ENCODE peak calls at places on chromosomes 3 and 15, in six cellular contexts. One of them, this sample, is unnamed.

GRCh38 chr3:188133219-188133618 is 20.7 kb upstream of the LPP start:
- DNase-seq in mesendoderm: no peak
- DNase-seq in neuronal stem cell: no peak
- DNase-seq in IMR-90: peak
- DNase-seq in H1: no peak
- DNase-seq in H9: no peak
- DNase-seq in this sample: no peak

GRCh38 chr15:37973856-37974255 is 39.4 kb downstream of the TMCO5A start:
- DNase-seq in mesendoderm: no peak
- DNase-seq in neuronal stem cell: no peak
- DNase-seq in IMR-90: peak
- DNase-seq in H1: no peak
- DNase-seq in H9: no peak
- DNase-seq in this sample: no peak

GRCh38 chr15:66838671-66839239 is 136.7 kb downstream of the SMAD6 start:
- DNase-seq in mesendoderm: peak
- DNase-seq in neuronal stem cell: no peak
- DNase-seq in IMR-90: peak
- DNase-seq in H1: no peak
- DNase-seq in H9: no peak
- DNase-seq in this sample: peak

GRCh38 chr3:46422617-46423016 is 15.6 kb downstream of the CCRL2 start:
- DNase-seq in mesendoderm: no peak
- DNase-seq in neuronal stem cell: no peak
- DNase-seq in IMR-90: peak
- DNase-seq in H1: no peak
- DNase-seq in H9: no peak
- DNase-seq in this sample: peak

GRCh38 chr3:98969295-98969694 is 67.8 kb upstream of the DCBLD2 start:
- DNase-seq in mesendoderm: no peak
- DNase-seq in neuronal stem cell: no peak
- DNase-seq in IMR-90: no peak
- DNase-seq in H1: no peak
- DNase-seq in H9: no peak
- DNase-seq in this sample: no peak

GRCh38 chr15:36612063-36612788 is 32.8 kb downstream of the CDIN1 start:
- DNase-seq in mesendoderm: peak
- DNase-seq in neuronal stem cell: no peak
- DNase-seq in IMR-90: peak
- DNase-seq in H1: no peak
- DNase-seq in H9: no peak
- DNase-seq in this sample: peak

GRCh38 chr15:101600024-101600423 is 52.2 kb downstream of the TM2D3 start:
- DNase-seq in mesendoderm: peak
- DNase-seq in neuronal stem cell: no peak
- DNase-seq in IMR-90: no peak
- DNase-seq in H1: no peak
- DNase-seq in H9: no peak
- DNase-seq in this sample: no peak

GRCh38 chr3:123089611-123090301 is 22.9 kb downstream of the PDIA5 start:
- DNase-seq in mesendoderm: no peak
- DNase-seq in neuronal stem cell: no peak
- DNase-seq in IMR-90: no peak
- DNase-seq in H1: no peak
- DNase-seq in H9: no peak
- DNase-seq in this sample: no peak

GRCh38 chr3:94063497-94064119 is 747 bp downstream of the NSUN3 start:
- DNase-seq in mesendoderm: no peak
- DNase-seq in neuronal stem cell: no peak
- DNase-seq in IMR-90: peak
- DNase-seq in H1: no peak
- DNase-seq in H9: no peak
- DNase-seq in this sample: no peak

GRCh38 chr15:82710926-82711490 is 1.3 kb upstream of the AP3B2 start:
- DNase-seq in mesendoderm: no peak
- DNase-seq in neuronal stem cell: no peak
- DNase-seq in IMR-90: no peak
- DNase-seq in H1: no peak
- DNase-seq in H9: no peak
- DNase-seq in this sample: no peak

GRCh38 chr15:82712036-82712435 is 2.4 kb upstream of the AP3B2 start:
- DNase-seq in mesendoderm: no peak
- DNase-seq in neuronal stem cell: no peak
- DNase-seq in IMR-90: no peak
- DNase-seq in H1: no peak
- DNase-seq in H9: no peak
- DNase-seq in this sample: no peak

GRCh38 chr15:82709421-82710207 is at the start of gene AP3B2:
- DNase-seq in mesendoderm: peak
- DNase-seq in neuronal stem cell: peak
- DNase-seq in IMR-90: peak
- DNase-seq in H1: peak
- DNase-seq in H9: peak
- DNase-seq in this sample: peak

GRCh38 chr15:82709081-82709420 is 624 bp downstream of the AP3B2 start:
- DNase-seq in mesendoderm: peak
- DNase-seq in neuronal stem cell: no peak
- DNase-seq in IMR-90: no peak
- DNase-seq in H1: no peak
- DNase-seq in H9: peak
- DNase-seq in this sample: no peak

GRCh38 chr15:82710208-82710555 is 507 bp upstream of the AP3B2 start:
- DNase-seq in mesendoderm: peak
- DNase-seq in neuronal stem cell: no peak
- DNase-seq in IMR-90: no peak
- DNase-seq in H1: no peak
- DNase-seq in H9: no peak
- DNase-seq in this sample: no peak
- H2BK120ac ChIP-seq in mesendoderm: no peak
- H2BK120ac ChIP-seq in neuronal stem cell: no peak
- H2BK120ac ChIP-seq in IMR-90: no peak
- H2BK120ac ChIP-seq in H1: no peak
- H2BK120ac ChIP-seq in H9: no peak
- H2BK120ac ChIP-seq in this sample: peak

DNA sequence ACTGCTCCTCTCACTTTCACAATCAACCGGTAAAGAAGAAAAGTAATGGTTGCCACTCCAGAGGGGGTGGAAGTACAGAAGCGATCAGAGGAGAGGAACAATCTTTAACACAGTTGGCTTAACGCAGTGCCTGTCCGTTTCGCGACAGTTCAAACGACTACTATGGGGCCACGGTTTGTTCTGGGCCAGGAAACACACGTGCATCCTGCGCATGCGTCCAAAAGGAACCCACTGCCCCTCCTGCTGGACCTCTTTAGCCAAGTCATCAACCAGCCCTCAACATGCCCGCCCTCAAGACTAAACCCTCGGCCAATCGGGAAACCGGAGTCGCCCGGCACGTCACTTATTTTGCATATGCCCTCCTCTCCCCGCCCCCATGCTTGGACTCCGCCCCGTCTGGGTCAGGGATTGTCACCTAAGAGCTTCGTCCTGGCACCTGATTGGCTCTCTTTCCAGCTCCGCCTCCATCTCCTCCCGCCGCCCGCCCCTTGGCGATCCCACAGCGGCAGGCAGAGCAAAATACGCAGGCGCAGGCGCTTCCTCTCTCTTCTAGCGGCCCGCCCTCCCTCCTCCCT is 345 bp upstream of the CDV3 start:
- DNase-seq in mesendoderm: peak
- DNase-seq in neuronal stem cell: peak
- DNase-seq in IMR-90: peak
- DNase-seq in H1: peak
- DNase-seq in H9: peak
- DNase-seq in this sample: peak
- H2BK120ac ChIP-seq in mesendoderm: no peak
- H2BK120ac ChIP-seq in neuronal stem cell: no peak
- H2BK120ac ChIP-seq in IMR-90: peak
- H2BK120ac ChIP-seq in H1: no peak
- H2BK120ac ChIP-seq in H9: no peak
- H2BK120ac ChIP-seq in this sample: no peak

GRCh38 chr15:63156708-63157065 is 590 bp downstream of the RPS27L start:
- DNase-seq in mesendoderm: peak
- DNase-seq in neuronal stem cell: peak
- DNase-seq in IMR-90: peak
- DNase-seq in H1: no peak
- DNase-seq in H9: no peak
- DNase-seq in this sample: peak
- H2BK120ac ChIP-seq in mesendoderm: no peak
- H2BK120ac ChIP-seq in neuronal stem cell: no peak
- H2BK120ac ChIP-seq in IMR-90: peak
- H2BK120ac ChIP-seq in H1: peak
- H2BK120ac ChIP-seq in H9: no peak
- H2BK120ac ChIP-seq in this sample: peak

GRCh38 chr3:72721696-72722381 is 126.4 kb downstream of the SHQ1 start:
- DNase-seq in mesendoderm: peak
- DNase-seq in neuronal stem cell: no peak
- DNase-seq in IMR-90: no peak
- DNase-seq in H1: no peak
- DNase-seq in H9: no peak
- DNase-seq in this sample: no peak
- H2BK120ac ChIP-seq in mesendoderm: no peak
- H2BK120ac ChIP-seq in neuronal stem cell: no peak
- H2BK120ac ChIP-seq in IMR-90: no peak
- H2BK120ac ChIP-seq in H1: no peak
- H2BK120ac ChIP-seq in H9: no peak
- H2BK120ac ChIP-seq in this sample: no peak

GRCh38 chr3:196287405-196288140 is at the start of gene PCYT1A:
- DNase-seq in mesendoderm: peak
- DNase-seq in neuronal stem cell: peak
- DNase-seq in IMR-90: peak
- DNase-seq in H1: peak
- DNase-seq in H9: peak
- DNase-seq in this sample: peak
- H2BK120ac ChIP-seq in mesendoderm: peak
- H2BK120ac ChIP-seq in neuronal stem cell: no peak
- H2BK120ac ChIP-seq in IMR-90: peak
- H2BK120ac ChIP-seq in H1: no peak
- H2BK120ac ChIP-seq in H9: no peak
- H2BK120ac ChIP-seq in this sample: peak

This sample was measured in trophoblast cell.